ENCODE peak calls at places on chromosomes 6 and 20, in eight cellular contexts. B, C, Z, D, Q, N, X and E are unnamed samples.

GRCh38 chr20:25364180-25364788 is 26.4 kb downstream of the ABHD12 start:
- DNase-seq in B (no peak), C (no peak), Z (no peak), D (no peak), Q (no peak), N (no peak), X (no peak), E (no peak)

GRCh38 chr20:20864346-20865096 is 152.1 kb upstream of the RALGAPA2 start:
- DNase-seq in B (no peak), C (no peak), Z (no peak), D (no peak), Q (peak), N (no peak), X (no peak), E (no peak)

GRCh38 chr20:57618091-57618765 is 2.0 kb downstream of the ZBP1 start:
- DNase-seq in B (no peak), C (no peak), Z (peak), D (peak), Q (no peak), N (peak), X (no peak), E (peak)

GRCh38 chr6:119267506-119267905 is 82.1 kb downstream of the MAN1A1 start:
- DNase-seq in B (no peak), C (no peak), Z (no peak), D (no peak), Q (no peak), N (no peak), X (no peak), E (no peak)

GRCh38 chr20:20547221-20547875 is 165.1 kb downstream of the RALGAPA2 start:
- DNase-seq in B (no peak), C (no peak), Z (no peak), D (no peak), Q (no peak), N (no peak), X (peak), E (no peak)

GRCh38 chr6:55917756-55918415 is 42.5 kb upstream of the BMP5 start:
- DNase-seq in B (no peak), C (no peak), Z (no peak), D (no peak), Q (no peak), N (no peak), X (peak), E (no peak)

GRCh38 chr6:116328528-116328903 is 42.2 kb upstream of the DSE start:
- DNase-seq in B (no peak), C (no peak), Z (no peak), D (no peak), Q (no peak), N (no peak), X (no peak), E (no peak)

GRCh38 chr6:29759457-29759856 is 36.2 kb downstream of the HLA-F start:
- DNase-seq in B (no peak), C (no peak), Z (peak), D (no peak), Q (peak), N (no peak), X (no peak), E (peak)

GRCh38 chr6:2035046-2035445 is 210.4 kb downstream of the GMDS start:
- DNase-seq in B (no peak), C (no peak), Z (no peak), D (no peak), Q (no peak), N (no peak), X (no peak), E (no peak)

GRCh38 chr6:2036084-2037023 is 209.1 kb downstream of the GMDS start:
- DNase-seq in B (no peak), C (no peak), Z (no peak), D (no peak), Q (no peak), N (no peak), X (no peak), E (no peak)

GRCh38 chr6:2034256-2034655 is 211.1 kb downstream of the GMDS start:
- DNase-seq in B (no peak), C (no peak), Z (no peak), D (no peak), Q (no peak), N (no peak), X (peak), E (no peak)

GRCh38 chr6:2037230-2037926 is 208.0 kb downstream of the GMDS start:
- DNase-seq in B (no peak), C (no peak), Z (no peak), D (no peak), Q (peak), N (no peak), X (peak), E (no peak)

DNA sequence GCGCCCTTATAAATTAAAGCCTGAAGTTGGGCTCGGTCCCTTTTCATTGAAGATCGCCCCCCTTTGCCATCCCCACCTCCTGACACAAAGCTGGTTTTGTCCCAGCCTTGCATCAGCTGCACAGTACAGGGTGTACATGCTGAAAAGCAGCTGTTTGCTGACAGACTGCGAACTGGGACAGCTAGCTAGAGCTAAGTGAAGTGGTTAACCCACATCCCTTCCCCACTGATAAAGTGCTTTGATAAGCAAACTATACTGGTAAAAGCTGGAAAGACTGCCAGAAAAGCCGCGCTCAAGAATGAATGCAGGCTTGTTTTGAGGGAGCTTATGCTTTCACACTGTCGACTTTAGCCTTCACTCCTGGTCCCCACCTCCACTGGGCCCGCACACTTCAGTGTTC is 207.3 kb downstream of the GMDS start:
- DNase-seq in B (no peak), C (no peak), Z (no peak), D (no peak), Q (no peak), N (no peak), X (peak), E (no peak)
- H3K27ac ChIP-seq in B (no peak), C (no peak), Z (no peak), D (no peak), Q (peak), N (no peak), X (no peak), E (no peak)

DNA sequence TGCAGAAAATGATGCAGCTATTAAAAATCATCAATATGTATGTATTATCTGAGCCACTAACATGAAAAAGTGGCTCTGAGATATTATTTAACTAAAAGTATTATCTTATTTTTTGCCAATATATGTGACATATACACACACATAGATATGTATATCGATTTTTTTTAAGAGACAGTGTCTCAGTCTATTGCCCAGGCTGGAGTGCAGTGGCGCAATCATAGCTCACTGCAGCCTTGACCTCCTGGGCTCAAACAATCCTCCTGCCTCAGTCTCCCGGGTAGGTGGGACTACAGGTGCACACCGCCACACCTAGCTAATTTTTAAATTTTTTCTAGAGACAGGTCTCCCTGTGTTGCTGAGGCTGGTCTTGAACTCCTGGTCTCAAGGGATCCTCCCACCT is 1.6 kb upstream of the TRAF3IP2 start:
- DNase-seq in B (no peak), C (no peak), Z (no peak), D (no peak), Q (no peak), N (no peak), X (no peak), E (no peak)
- H3K27ac ChIP-seq in B (no peak), C (no peak), Z (no peak), D (no peak), Q (no peak), N (no peak), X (no peak), E (peak)

DNA sequence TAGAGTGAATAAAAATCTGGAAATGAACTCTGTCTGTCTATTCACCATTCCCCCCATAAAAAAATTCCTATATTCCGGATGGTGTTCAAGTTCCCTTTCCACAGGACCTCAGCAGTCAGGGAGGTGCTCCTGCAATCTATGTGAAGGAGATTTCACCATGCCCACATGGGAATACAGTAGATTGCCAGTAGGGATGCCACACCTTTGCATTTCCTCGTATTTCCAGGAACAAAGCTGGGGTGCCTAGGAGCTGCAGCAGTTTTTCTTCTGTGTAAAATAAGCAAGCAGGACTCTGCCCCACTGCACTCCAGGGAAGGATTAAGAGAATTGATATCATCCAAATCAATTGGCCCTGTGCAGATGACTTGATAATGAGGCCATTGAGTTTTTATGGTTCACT is 7.3 kb upstream of the KIF16B start:
- DNase-seq in B (no peak), C (no peak), Z (peak), D (no peak), Q (no peak), N (no peak), X (no peak), E (no peak)
- H3K27ac ChIP-seq in B (no peak), C (peak), Z (peak), D (no peak), Q (no peak), N (no peak), X (no peak), E (no peak)

GRCh38 chr6:99148111-99148510 is 200.4 kb upstream of the FBXL4 start:
- DNase-seq in B (no peak), C (no peak), Z (no peak), D (no peak), Q (no peak), N (no peak), X (no peak), E (no peak)
- H3K27ac ChIP-seq in B (no peak), C (no peak), Z (no peak), D (no peak), Q (no peak), N (no peak), X (no peak), E (no peak)

GRCh38 chr6:9484686-9485085 is 930.2 kb downstream of the TFAP2A start:
- DNase-seq in B (no peak), C (no peak), Z (no peak), D (no peak), Q (no peak), N (no peak), X (peak), E (no peak)

GRCh38 chr6:9485992-9486391 is 928.9 kb downstream of the TFAP2A start:
- DNase-seq in B (no peak), C (no peak), Z (no peak), D (no peak), Q (no peak), N (no peak), X (no peak), E (no peak)

GRCh38 chr6:9482030-9482731 is 932.7 kb downstream of the TFAP2A start:
- DNase-seq in B (no peak), C (no peak), Z (no peak), D (no peak), Q (peak), N (no peak), X (peak), E (no peak)

GRCh38 chr6:9484091-9484490 is 930.8 kb downstream of the TFAP2A start:
- DNase-seq in B (no peak), C (no peak), Z (no peak), D (no peak), Q (no peak), N (no peak), X (peak), E (no peak)

GRCh38 chr6:9481292-9482029 is 933.4 kb downstream of the TFAP2A start:
- DNase-seq in B (no peak), C (no peak), Z (no peak), D (no peak), Q (peak), N (no peak), X (peak), E (no peak)
- H3K27ac ChIP-seq in B (no peak), C (no peak), Z (no peak), D (no peak), Q (peak), N (no peak), X (peak), E (no peak)

GRCh38 chr6:16168121-16168520 is 39.2 kb downstream of the MYLIP start:
- DNase-seq in B (no peak), C (no peak), Z (no peak), D (peak), Q (no peak), N (no peak), X (no peak), E (no peak)
- H3K27ac ChIP-seq in B (no peak), C (no peak), Z (no peak), D (no peak), Q (no peak), N (no peak), X (no peak), E (no peak)

DNA sequence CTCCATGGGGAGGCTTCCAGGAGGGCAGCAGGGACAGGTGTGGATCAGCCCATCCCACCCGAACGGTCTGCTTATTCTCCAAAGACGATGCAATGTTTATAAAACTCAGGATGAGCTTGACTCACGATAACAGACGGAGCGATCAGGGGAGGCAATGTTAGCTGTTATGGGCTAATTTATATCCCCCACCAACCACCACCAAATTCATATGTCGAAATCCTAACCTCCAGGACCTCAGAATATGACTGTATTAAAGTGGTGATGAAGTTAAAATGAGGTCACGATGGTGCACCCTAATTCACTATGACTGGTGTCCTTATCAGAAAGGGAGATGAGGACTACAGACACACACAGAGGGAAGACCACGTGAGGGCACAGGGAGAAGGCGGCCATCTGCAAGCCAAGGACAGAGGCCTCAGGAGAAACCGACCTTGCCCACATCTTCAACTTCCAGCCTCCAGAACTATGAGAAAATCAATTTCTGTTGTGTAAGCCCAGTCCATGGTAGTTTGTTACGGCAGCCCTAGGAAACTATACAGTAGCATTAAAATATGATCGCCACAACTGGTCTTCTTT is 7.0 kb downstream of the ADTRP start:
- DNase-seq in B (no peak), C (no peak), Z (no peak), D (no peak), Q (no peak), N (no peak), X (peak), E (peak)
- H3K27ac ChIP-seq in B (peak), C (peak), Z (peak), D (peak), Q (no peak), N (peak), X (peak), E (peak)

DNA sequence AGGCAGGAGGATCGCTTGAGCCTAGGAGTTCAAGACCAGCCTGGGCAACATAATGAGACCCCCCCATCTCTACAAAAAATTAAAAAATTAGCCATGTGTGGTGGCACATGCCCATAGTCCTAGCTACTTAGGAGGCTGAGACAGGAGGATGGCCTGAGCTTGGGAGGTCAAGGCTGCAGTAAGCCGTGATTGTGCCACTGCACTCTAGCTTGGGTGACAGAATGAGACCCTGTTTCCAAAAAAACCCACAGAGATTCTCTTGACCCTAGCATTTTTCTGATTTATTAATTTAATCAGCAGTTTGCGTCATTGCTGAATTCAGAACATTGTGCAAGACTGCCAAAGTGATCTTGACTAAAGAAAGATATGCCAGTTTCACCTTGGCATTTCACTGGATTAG is 36.8 kb downstream of the KDM1B start:
- DNase-seq in B (no peak), C (no peak), Z (no peak), D (no peak), Q (no peak), N (no peak), X (no peak), E (no peak)
- H3K27ac ChIP-seq in B (no peak), C (no peak), Z (no peak), D (no peak), Q (no peak), N (no peak), X (no peak), E (no peak)